ENCODE peak calls at places on chromosomes 13 and 19, in eight cellular contexts. U is NB4, K is heart left ventricle, G is GM13976, Z is sigmoid colon, Y is HFFc6, J is heart right ventricle, R is BE2C. D is an unnamed sample.

GRCh38 chr19:45016388-45017314 is 15.4 kb downstream of the RELB start:
- DNase-seq in U (peak), Z (peak), J (peak), Y (peak), R (peak), K (peak), G (peak), D (peak)

GRCh38 chr13:103556681-103557080 is 490.5 kb upstream of the SLC10A2 start:
- DNase-seq in K (no peak), U (no peak), G (no peak), Z (no peak), R (no peak), J (no peak), Y (no peak), D (no peak)

GRCh38 chr13:73914119-73914518 is 220.1 kb downstream of the KLF12 start:
- DNase-seq in U (peak), Z (no peak), K (peak), G (no peak), R (peak), J (no peak), Y (no peak), D (no peak)

GRCh38 chr19:35869327-35870123 is 1.2 kb downstream of the APLP1 start:
- DNase-seq in J (peak), Y (peak), Z (no peak), G (peak), K (peak), R (peak), U (peak), D (peak)

GRCh38 chr19:41175825-41176734 is 16.9 kb upstream of the CYP2S1 start:
- DNase-seq in Y (peak), Z (no peak), K (peak), U (peak), R (no peak), G (no peak), J (no peak), D (no peak)

GRCh38 chr19:18233224-18233825 is 7.1 kb upstream of the PDE4C start:
- DNase-seq in R (peak), G (peak), J (peak), U (peak), Y (no peak), K (no peak), Z (no peak), D (peak)

GRCh38 chr13:98290261-98290660 is 113.2 kb upstream of the RNF113B start:
- DNase-seq in J (no peak), Z (no peak), G (no peak), K (no peak), U (no peak), Y (no peak), R (no peak), D (no peak)

GRCh38 chr19:6752257-6753177 is 13.0 kb downstream of the TRIP10 start:
- DNase-seq in U (no peak), Z (no peak), J (no peak), G (peak), R (no peak), K (no peak), Y (no peak), D (peak)

GRCh38 chr13:106612688-106613087 is 44.8 kb upstream of the ARGLU1 start:
- DNase-seq in U (peak), J (peak), G (no peak), R (peak), Z (peak), K (peak), Y (no peak), D (no peak)

GRCh38 chr13:50580684-50581305 is 262.7 kb downstream of the DLEU7 start:
- DNase-seq in Z (no peak), Y (peak), G (no peak), U (no peak), J (no peak), K (peak), R (no peak), D (no peak)

GRCh38 chr19:42287017-42287825 is 14.7 kb upstream of the PRR19 start:
- DNase-seq in Y (no peak), K (no peak), J (no peak), R (no peak), Z (peak), U (no peak), G (no peak), D (no peak)

GRCh38 chr13:74067818-74068217 is 66.4 kb downstream of the KLF12 start:
- DNase-seq in K (no peak), Y (no peak), J (no peak), U (no peak), G (no peak), Z (no peak), R (no peak), D (no peak)

GRCh38 chr13:108070491-108070890 is 144.8 kb downstream of the LIG4 start:
- DNase-seq in G (no peak), U (no peak), R (no peak), J (no peak), K (no peak), Y (no peak), Z (no peak), D (no peak)

GRCh38 chr13:38970380-38971051 is 20.1 kb downstream of the STOML3 start:
- DNase-seq in G (no peak), K (no peak), Y (no peak), Z (no peak), R (no peak), J (no peak), U (no peak), D (no peak)

GRCh38 chr13:89401209-89401810 is 1730.1 kb downstream of the SLITRK5 start:
- DNase-seq in G (no peak), J (no peak), K (no peak), U (peak), Y (no peak), Z (no peak), R (no peak), D (no peak)

GRCh38 chr19:51531349-51532315 is at the start of gene SIGLEC6:
- DNase-seq in K (peak), Y (no peak), U (peak), Z (peak), J (peak), R (no peak), G (peak), D (peak)

GRCh38 chr19:39407644-39408391 is 1.2 kb downstream of the ZFP36 start:
- DNase-seq in U (no peak), R (no peak), G (no peak), K (peak), J (peak), Y (peak), Z (peak), D (no peak)

GRCh38 chr13:42803563-42804212 is 22.3 kb downstream of the FAM216B start:
- DNase-seq in R (no peak), Z (no peak), G (no peak), K (no peak), U (no peak), J (no peak), Y (peak), D (no peak)

GRCh38 chr19:23810496-23810895 is 51.8 kb upstream of the ZNF681 start:
- DNase-seq in U (no peak), J (no peak), Y (no peak), G (no peak), K (no peak), Z (no peak), R (no peak), D (no peak)

GRCh38 chr13:40388617-40389016 is 277.8 kb downstream of the FOXO1 start:
- DNase-seq in J (no peak), R (no peak), Y (peak), Z (peak), G (peak), U (peak), K (no peak), D (peak)

GRCh38 chr19:55333870-55334269 is 5.8 kb upstream of the KMT5C start:
- DNase-seq in J (no peak), K (no peak), Y (no peak), R (no peak), U (no peak), G (no peak), Z (no peak), D (no peak)

GRCh38 chr13:91319996-91320395 is 27.5 kb upstream of the MIR17HG start:
- DNase-seq in U (no peak), Z (no peak), K (no peak), Y (no peak), G (no peak), J (no peak), R (no peak), D (no peak)

GRCh38 chr13:106484084-106484754 is 51.2 kb downstream of the EFNB2 start:
- DNase-seq in Y (no peak), K (no peak), U (no peak), J (no peak), R (no peak), Z (no peak), G (no peak), D (no peak)

GRCh38 chr13:30373727-30374126 is 48.6 kb upstream of the UBE2L5 start:
- DNase-seq in J (no peak), K (no peak), R (no peak), U (peak), G (peak), Y (no peak), Z (no peak), D (no peak)

GRCh38 chr19:42290523-42291436 is 11.2 kb upstream of the PRR19 start:
- DNase-seq in U (peak), J (no peak), Z (no peak), Y (no peak), K (no peak), R (peak), G (peak), D (no peak)

GRCh38 chr13:99371956-99372355 is 64.8 kb upstream of the GPR183 start:
- DNase-seq in K (no peak), J (no peak), G (no peak), Z (peak), Y (no peak), R (no peak), U (peak), D (no peak)

DNA sequence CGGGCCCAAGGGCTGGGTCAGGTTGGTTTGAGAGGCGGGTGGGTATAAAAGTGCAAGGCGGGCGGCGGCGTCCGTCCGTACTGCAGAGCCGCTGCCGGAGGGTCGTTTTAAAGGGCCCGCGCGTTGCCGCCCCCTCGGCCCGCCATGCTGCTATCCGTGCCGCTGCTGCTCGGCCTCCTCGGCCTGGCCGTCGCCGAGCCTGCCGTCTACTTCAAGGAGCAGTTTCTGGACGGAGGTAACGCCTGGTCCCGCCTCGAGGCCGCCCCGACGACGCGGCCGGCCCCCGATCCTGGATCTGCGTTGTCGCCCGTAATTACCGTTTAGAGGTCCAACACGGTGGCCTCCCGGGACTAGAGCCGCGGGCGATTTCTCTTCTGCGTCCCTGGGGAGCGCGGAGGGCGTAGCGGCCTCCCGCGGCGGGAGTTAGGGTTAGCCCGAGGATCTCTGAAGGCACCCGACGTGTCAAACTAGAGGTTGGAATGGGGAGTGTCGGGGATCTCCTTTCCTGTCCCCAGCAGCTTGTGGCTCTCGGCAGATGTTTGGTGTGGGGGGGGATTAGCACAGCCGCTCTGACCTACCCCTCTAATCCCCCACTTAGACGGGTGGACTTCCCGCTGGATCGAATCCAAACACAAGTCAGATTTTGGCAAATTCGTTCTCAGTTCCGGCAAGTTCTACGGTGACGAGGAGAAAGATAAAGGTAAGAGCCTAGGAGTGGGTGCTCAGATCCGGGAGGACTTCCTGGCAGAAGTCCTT is at the start of gene CALR:
- DNase-seq in G (no peak), Y (no peak), Z (peak), R (peak), J (peak), K (no peak), U (peak), D (no peak)
- TF ChIP-seq CTCF in G (peak), Y (peak), Z (peak), R (peak), J (peak), K (no peak), U (no peak), D (no peak)

DNA sequence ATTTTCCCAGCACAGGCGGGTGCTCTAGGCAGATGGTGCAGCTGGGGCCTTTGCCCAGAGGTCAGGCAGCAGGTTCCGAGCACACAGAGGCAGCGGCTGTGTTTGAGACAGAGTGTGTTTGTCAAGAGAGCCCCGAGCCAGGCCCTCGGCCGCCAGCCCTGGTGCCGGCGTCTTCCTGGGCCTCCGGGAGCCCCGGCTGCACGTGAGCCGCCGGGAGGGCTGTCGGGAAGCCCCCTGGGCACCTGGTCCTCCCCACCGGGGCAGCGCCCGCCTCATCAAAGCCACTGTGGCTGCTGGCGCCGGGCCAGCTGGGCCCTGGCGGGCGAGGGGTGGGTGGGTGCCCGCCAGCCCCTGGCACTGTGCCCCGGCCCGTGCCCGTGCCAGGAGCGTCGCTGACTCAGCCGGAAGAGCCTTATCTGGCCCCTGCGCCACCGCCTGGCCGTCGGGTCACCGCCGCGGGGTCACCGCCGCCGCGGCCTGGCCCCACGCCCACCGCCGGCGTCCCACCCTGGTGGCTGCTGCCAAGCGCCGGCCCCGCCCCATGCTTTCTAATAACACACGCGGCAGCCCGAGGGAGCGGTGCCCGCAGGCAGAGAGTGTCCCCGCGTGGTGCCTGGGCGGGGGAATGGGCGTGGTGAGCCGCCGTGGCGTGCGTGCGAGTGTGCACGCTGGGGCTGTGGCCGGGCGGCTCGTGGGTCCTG is 14.9 kb downstream of the ARID3A start:
- DNase-seq in R (peak), K (peak), Z (peak), Y (no peak), U (no peak), G (no peak), J (peak), D (peak)
- TF ChIP-seq CTCF in R (no peak), K (no peak), Z (no peak), Y (no peak), U (no peak), G (peak), J (no peak), D (peak)

GRCh38 chr13:114112826-114113322 is 19.5 kb downstream of the RASA3 start:
- DNase-seq in K (peak), U (peak), J (no peak), Z (peak), G (no peak), Y (no peak), R (no peak), D (no peak)
- TF ChIP-seq CTCF in K (no peak), U (no peak), J (no peak), Z (no peak), G (no peak), Y (peak), R (peak), D (no peak)

GRCh38 chr13:110521946-110522345 is 39.6 kb downstream of the RAB20 start:
- DNase-seq in J (no peak), R (no peak), Y (no peak), U (peak), Z (peak), K (no peak), G (no peak), D (no peak)
- TF ChIP-seq CTCF in J (no peak), R (no peak), Y (no peak), U (no peak), Z (no peak), K (no peak), G (no peak), D (no peak)

GRCh38 chr13:37616131-37616530 is 17.6 kb upstream of the POSTN start:
- DNase-seq in Y (peak), J (no peak), R (no peak), Z (no peak), U (no peak), K (no peak), G (no peak), D (no peak)
- TF ChIP-seq CTCF in Y (peak), J (no peak), R (no peak), Z (no peak), U (no peak), K (no peak), G (no peak), D (no peak)

DNA sequence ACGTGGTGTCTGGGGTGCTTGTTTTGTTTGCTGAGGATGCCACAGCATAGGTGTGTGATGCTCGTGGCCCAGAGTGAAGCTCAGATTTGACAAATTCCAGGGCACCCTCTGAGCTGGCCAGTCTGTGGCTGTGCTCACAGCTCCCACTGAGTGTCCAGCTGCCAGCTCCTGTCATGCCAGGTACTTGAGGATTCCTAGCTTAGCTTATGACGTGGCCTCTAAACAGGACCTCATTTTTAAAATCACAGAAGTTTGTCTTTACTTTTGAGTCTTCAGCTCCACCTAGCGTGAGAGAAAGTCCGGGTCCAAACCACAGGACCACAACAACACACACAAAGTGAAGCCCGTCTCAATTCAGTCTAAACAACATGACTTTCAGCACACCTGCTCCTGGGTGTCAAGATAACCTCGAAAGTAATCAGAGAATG is 117.3 kb downstream of the RAB20 start:
- DNase-seq in Y (peak), U (peak), Z (peak), R (no peak), K (no peak), G (peak), J (no peak), D (peak)
- TF ChIP-seq CTCF in Y (peak), U (peak), Z (peak), R (peak), K (no peak), G (peak), J (peak), D (peak)

GRCh38 chr19:5567971-5568407 is 236 bp upstream of the TINCR start:
- DNase-seq in K (no peak), Z (no peak), G (no peak), Y (no peak), U (no peak), J (no peak), R (no peak), D (no peak)

GRCh38 chr19:5571777-5572176 is 4.0 kb upstream of the TINCR start:
- DNase-seq in G (no peak), J (no peak), R (no peak), K (no peak), Y (no peak), Z (no peak), U (no peak), D (no peak)

GRCh38 chr19:5563941-5564612 is 3.7 kb downstream of the TINCR start:
- DNase-seq in Y (peak), Z (no peak), K (no peak), G (no peak), R (peak), J (no peak), U (peak), D (no peak)

GRCh38 chr19:5564930-5565329 is 2.8 kb downstream of the TINCR start:
- DNase-seq in Z (no peak), U (no peak), Y (no peak), K (no peak), J (no peak), R (no peak), G (no peak), D (no peak)

DNA sequence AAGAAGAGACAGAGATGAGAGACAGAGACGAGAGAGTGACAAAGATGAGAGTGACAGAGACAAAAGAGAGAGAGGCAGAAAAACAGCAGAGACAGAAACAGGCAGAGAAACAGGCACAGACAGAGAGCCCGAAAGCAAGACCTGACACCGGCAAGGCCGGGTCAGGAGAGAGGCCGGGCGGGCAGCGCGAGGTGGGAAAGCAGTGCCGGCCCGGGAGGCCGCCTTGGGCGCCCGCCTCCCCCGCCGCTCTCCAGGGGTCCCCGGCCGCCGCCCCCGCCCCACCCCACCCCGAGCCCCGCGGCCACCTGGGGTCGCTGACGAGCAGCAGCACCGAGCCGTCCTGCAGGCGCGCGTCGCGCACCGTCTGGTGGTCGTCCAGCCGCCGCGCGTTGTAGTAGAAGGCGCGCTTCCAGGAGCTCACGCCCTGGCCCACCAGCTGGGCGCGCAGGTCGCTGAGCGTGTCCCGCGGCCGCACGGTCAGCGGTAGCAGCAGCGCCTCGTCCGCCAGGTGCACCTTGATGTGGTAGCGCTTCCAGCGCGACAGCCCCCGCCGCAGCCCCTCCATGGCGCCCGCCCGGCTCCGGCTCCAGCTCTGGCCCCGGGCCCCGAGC is at the start of gene TINCR:
- DNase-seq in R (peak), K (no peak), U (no peak), Y (no peak), Z (no peak), J (no peak), G (no peak), D (peak)
- TF ChIP-seq CTCF in R (peak), K (no peak), U (no peak), Y (peak), Z (no peak), J (no peak), G (no peak), D (no peak)

GRCh38 chr19:46076031-46076880 is 35.5 kb upstream of the IGFL4 start:
- DNase-seq in U (no peak), K (no peak), R (no peak), Z (no peak), J (no peak), G (no peak), Y (no peak), D (no peak)

GRCh38 chr19:46076951-46077814 is 36.4 kb upstream of the IGFL4 start:
- DNase-seq in G (peak), J (no peak), Y (peak), U (peak), K (no peak), R (peak), Z (peak), D (peak)

GRCh38 chr19:46081928-46082727 is 41.3 kb upstream of the IGFL4 start:
- DNase-seq in G (peak), U (peak), J (no peak), Z (no peak), Y (peak), R (peak), K (no peak), D (peak)

GRCh38 chr19:46080561-46080960 is 39.8 kb upstream of the IGFL4 start:
- DNase-seq in Y (peak), R (no peak), U (no peak), Z (no peak), K (no peak), G (no peak), J (no peak), D (no peak)

GRCh38 chr19:46077815-46078167 is 37.0 kb upstream of the IGFL4 start:
- DNase-seq in U (no peak), Z (no peak), Y (no peak), K (no peak), R (no peak), G (no peak), J (no peak), D (no peak)
- TF ChIP-seq CTCF in U (no peak), Z (peak), Y (peak), K (no peak), R (no peak), G (no peak), J (no peak), D (no peak)

GRCh38 chr19:53511933-53512374 is 26.0 kb upstream of the ZNF331 start:
- DNase-seq in U (peak), J (peak), G (peak), K (peak), Y (peak), Z (peak), R (peak), D (peak)
- TF ChIP-seq CTCF in U (peak), J (peak), G (no peak), K (peak), Y (peak), Z (peak), R (peak), D (peak)

D was measured in GM13977.